ENCODE peak calls at places on chromosomes 7 and 10, in ten cellular contexts. K is IMR-90, D is mammary epithelial cell, B is GM23248, Z is HCT116, X is K562, H is fibroblast of lung, T is astrocyte, S is Karpas-422, I is PC-3. L is an unnamed sample.
A peak's percentile ranks its signal among the peaks of the same experiment; 100 is the strongest.

GRCh38 chr10:120969219-120969645 is 118.1 kb downstream of the WDR11 start:
- DNase-seq in S (peak; percentile 52), H (peak; percentile 20), D (peak; percentile 88), T (peak; percentile 16), X (no peak), K (no peak), I (peak; percentile 56), B (no peak), Z (no peak), L (no peak)

GRCh38 chr10:125005312-125006187 is 63.6 kb downstream of the ZRANB1 start:
- DNase-seq in T (no peak), D (no peak), I (no peak), H (no peak), Z (no peak), X (no peak), B (no peak), S (no peak), K (no peak), L (peak; percentile 79)

GRCh38 chr7:18345641-18346234 is 149.8 kb upstream of the HDAC9 start:
- DNase-seq in X (peak; percentile 19), S (peak; percentile 79), B (peak; percentile 69), I (peak; percentile 81), T (peak; percentile 6), H (peak; percentile 36), K (peak; percentile 46), Z (peak; percentile 46), D (peak; percentile 36), L (no peak)

GRCh38 chr10:91603931-91604331 is 28.9 kb downstream of the PPP1R3C start:
- DNase-seq in D (peak; percentile 53), H (peak; percentile 98), S (no peak), K (no peak), T (peak; percentile 99), X (no peak), Z (no peak), B (no peak), I (peak; percentile 83), L (no peak)

GRCh38 chr7:140564643-140565042 is 76.0 kb downstream of the DENND2A start:
- DNase-seq in X (no peak), K (no peak), B (peak; percentile 68), S (no peak), Z (peak; percentile 22), T (peak; percentile 54), D (peak; percentile 62), H (peak; percentile 64), I (peak; percentile 66), L (no peak)

GRCh38 chr7:44325181-44325671 is at the start of gene CAMK2B:
- DNase-seq in B (peak; percentile 41), S (no peak), T (no peak), X (no peak), D (no peak), H (no peak), Z (no peak), K (no peak), I (no peak), L (peak; percentile 78)

GRCh38 chr10:48634198-48634983 is 29.5 kb upstream of the ARHGAP22 start:
- DNase-seq in X (no peak), K (peak; percentile 69), T (peak; percentile 70), S (peak; percentile 93), I (no peak), B (peak; percentile 97), D (peak; percentile 21), H (peak; percentile 77), Z (no peak), L (peak; percentile 90)

GRCh38 chr10:44356139-44357115 is 28.5 kb downstream of the CXCL12 start:
- DNase-seq in B (no peak), Z (no peak), T (no peak), S (no peak), I (no peak), H (no peak), X (no peak), D (peak; percentile 1), K (no peak), L (peak; percentile 88)

GRCh38 chr10:72027498-72027897 is 60.9 kb downstream of the SPOCK2 start:
- DNase-seq in K (peak; percentile 64), S (no peak), B (no peak), Z (peak; percentile 39), I (peak; percentile 77), H (peak; percentile 85), X (no peak), D (no peak), T (peak; percentile 80), L (peak; percentile 69)

GRCh38 chr7:80124870-80125269 is 9.8 kb upstream of the GNAI1 start:
- DNase-seq in Z (no peak), S (no peak), X (no peak), H (no peak), T (no peak), K (no peak), B (no peak), D (no peak), I (no peak), L (no peak)

DNA sequence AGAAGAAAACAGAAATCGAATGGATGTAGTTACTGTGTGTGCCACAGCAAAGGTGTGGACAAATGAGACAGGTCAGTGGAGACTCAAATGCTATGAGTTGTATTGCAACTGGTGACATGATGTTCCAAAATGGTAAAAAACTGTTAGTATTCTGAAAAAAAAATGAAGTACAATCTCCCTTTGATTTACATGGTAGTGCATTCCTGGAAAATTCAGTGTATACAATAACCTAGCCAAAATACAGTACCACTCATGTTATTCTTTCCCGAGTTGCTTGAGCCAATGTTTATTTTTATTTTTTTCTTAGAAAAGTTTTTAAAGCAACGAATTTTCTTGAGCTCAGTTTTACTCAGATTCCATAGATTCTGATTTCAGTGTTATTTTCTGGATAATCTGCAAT is 47.7 kb upstream of the ODAD2 start:
- DNase-seq in D (no peak), I (no peak), K (peak; percentile 26), B (no peak), X (no peak), T (no peak), H (no peak), S (no peak), Z (no peak), L (no peak)
- H3K4me3 ChIP-seq in D (no peak overlapping the region), I (no peak overlapping the region), K (no peak overlapping the region), B (no peak overlapping the region), X (no peak overlapping the region), T (no peak overlapping the region), H (no peak overlapping the region), S (no peak overlapping the region), Z (no peak overlapping the region), L (no peak overlapping the region)

GRCh38 chr7:24595671-24596418 is 22.6 kb downstream of the PALS2 start:
- DNase-seq in S (no peak), B (no peak), I (no peak), T (no peak), D (no peak), K (no peak), X (no peak), Z (no peak), H (no peak), L (no peak)

GRCh38 chr7:24602860-24603456 is 29.7 kb downstream of the PALS2 start:
- DNase-seq in I (no peak), T (no peak), S (no peak), X (no peak), B (no peak), K (no peak), D (no peak), H (no peak), Z (no peak), L (no peak)

GRCh38 chr7:24597014-24597413 is 23.8 kb downstream of the PALS2 start:
- DNase-seq in S (no peak), D (no peak), T (no peak), X (no peak), K (no peak), B (no peak), H (no peak), Z (no peak), I (no peak), L (no peak)

GRCh38 chr7:24604640-24605039 is 31.4 kb downstream of the PALS2 start:
- DNase-seq in T (no peak), X (no peak), S (no peak), H (no peak), D (no peak), K (no peak), B (no peak), Z (no peak), I (no peak), L (no peak)

DNA sequence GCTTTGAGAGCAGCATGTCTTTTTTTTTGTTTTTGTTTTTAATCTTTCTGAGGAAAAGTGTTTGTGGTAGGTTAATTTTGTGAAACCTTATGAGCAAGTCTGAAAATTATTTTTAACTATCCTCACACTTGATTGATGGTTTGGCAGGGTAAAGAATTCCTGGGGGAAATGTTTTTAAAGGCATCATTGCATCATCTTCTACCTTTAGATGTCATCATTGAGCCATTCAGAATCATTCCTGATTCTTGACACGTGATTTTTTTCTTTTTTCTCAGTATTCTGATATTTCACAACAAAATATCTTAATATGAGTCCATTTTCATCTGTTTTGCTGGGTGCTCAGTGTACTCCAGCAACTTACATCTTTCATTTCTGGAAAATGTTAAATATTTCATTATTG is 28.3 kb downstream of the PALS2 start:
- DNase-seq in H (no peak), K (no peak), T (no peak), Z (no peak), D (no peak), B (no peak), I (no peak), X (no peak), S (no peak), L (no peak)
- H4K20me1 ChIP-seq in H (no peaks in the 10 kb centered on the region), K (no peaks in the 10 kb centered on the region), T (peaks cover 18% of the 10 kb centered on the region), Z (peaks cover 5% of the 10 kb centered on the region), D (no peaks in the 10 kb centered on the region), B (no peaks in the 10 kb centered on the region), I (no peaks in the 10 kb centered on the region), X (no peaks in the 10 kb centered on the region), S (peaks cover 46% of the 10 kb centered on the region), L (no peaks in the 10 kb centered on the region)

GRCh38 chr10:24643679-24644209 is 79.9 kb downstream of the ARHGAP21 start:
- DNase-seq in I (peak; percentile 29), Z (peak; percentile 24), H (peak; percentile 7), K (no peak), B (no peak), S (no peak), X (no peak), T (no peak), D (no peak), L (no peak)
- H3K4me2 ChIP-seq in I (peak overlapping the region; percentile 32), Z (peak overlapping the region; percentile 31), H (no peak overlapping the region), K (no peak overlapping the region), B (peak overlapping the region; percentile 67), S (no peak overlapping the region), X (no peak overlapping the region), T (no peak overlapping the region), D (peak overlapping the region; percentile 36), L (peak overlapping the region; percentile 38)

GRCh38 chr7:901041-901387 is 24.7 kb downstream of the GET4 start:
- DNase-seq in B (no peak), D (no peak), H (no peak), X (no peak), S (no peak), I (no peak), K (no peak), T (no peak), Z (no peak), L (no peak)

GRCh38 chr7:899806-900205 is 23.5 kb downstream of the GET4 start:
- DNase-seq in H (no peak), Z (no peak), T (no peak), D (no peak), I (no peak), B (no peak), K (no peak), X (no peak), S (no peak), L (no peak)

GRCh38 chr7:898855-899681 is 22.7 kb downstream of the GET4 start:
- DNase-seq in K (no peak), T (no peak), D (no peak), S (no peak), H (no peak), I (no peak), Z (no peak), X (peak; percentile 41), B (no peak), L (no peak)

GRCh38 chr7:901388-902154 is 25.2 kb downstream of the GET4 start:
- DNase-seq in T (peak; percentile 31), S (peak; percentile 94), K (peak; percentile 82), B (peak; percentile 81), Z (peak; percentile 76), D (peak; percentile 57), I (peak; percentile 77), X (peak; percentile 100), H (peak; percentile 63), L (peak; percentile 99)

GRCh38 chr7:900331-901040 is 24.1 kb downstream of the GET4 start:
- DNase-seq in D (no peak), T (no peak), Z (no peak), H (no peak), X (no peak), B (no peak), S (no peak), I (no peak), K (no peak), L (no peak)
- H3K4me3 ChIP-seq in D (no peak overlapping the region), T (no peak overlapping the region), Z (no peak overlapping the region), H (no peak overlapping the region), X (no peak overlapping the region), B (no peak overlapping the region), S (no peak overlapping the region), I (no peak overlapping the region), K (no peak overlapping the region), L (no peak overlapping the region)

L was measured in osteoblast.